ENCODE peak calls at places on chromosomes 16 and 17, in eight cellular contexts. B is stomach, I is esophagus muscularis mucosa, X is transverse colon, M is tibial nerve, V is ovary, P is sigmoid colon, Y is A549. S is an unnamed sample.

GRCh38 chr16:69522732-69523404 is 42.9 kb upstream of the NFAT5 start:
- DNase-seq in B (no peak), I (no peak), X (no peak), M (no peak), V (no peak), P (no peak), Y (peak), S (no peak)

GRCh38 chr17:14776791-14777190 is 475.9 kb downstream of the HS3ST3B1 start:
- DNase-seq in B (no peak), I (peak), X (no peak), M (no peak), V (no peak), P (no peak), Y (no peak), S (no peak)

GRCh38 chr17:18257268-18257681 is 1.3 kb downstream of the FLII start:
- DNase-seq in B (peak), I (no peak), X (peak), M (no peak), V (no peak), P (no peak), Y (no peak), S (no peak)

GRCh38 chr17:35540589-35541404 is 3.3 kb upstream of the SLFN12L start:
- DNase-seq in B (peak), I (peak), X (peak), M (peak), V (no peak), P (peak), Y (no peak), S (no peak)

GRCh38 chr17:72123964-72124791 is 3.4 kb downstream of the SOX9 start:
- DNase-seq in B (no peak), I (no peak), X (peak), M (no peak), V (no peak), P (no peak), Y (no peak), S (no peak)

GRCh38 chr16:1311738-1312458 is 2.5 kb downstream of the UBE2I start:
- DNase-seq in B (no peak), I (no peak), X (no peak), M (no peak), V (peak), P (no peak), Y (no peak), S (no peak)

GRCh38 chr17:48520631-48521045 is 10.2 kb downstream of the HOXB1 start:
- DNase-seq in B (no peak), I (no peak), X (no peak), M (no peak), V (no peak), P (no peak), Y (peak), S (no peak)

GRCh38 chr17:21382560-21383495 is 6.7 kb downstream of the KCNJ12 start:
- DNase-seq in B (no peak), I (no peak), X (no peak), M (no peak), V (no peak), P (no peak), Y (no peak), S (no peak)

GRCh38 chr17:58811301-58811700 is 55.6 kb downstream of the PPM1E start:
- DNase-seq in B (no peak), I (no peak), X (no peak), M (no peak), V (no peak), P (no peak), Y (no peak), S (no peak)

GRCh38 chr17:6531575-6531974 is 24.8 kb downstream of the PITPNM3 start:
- DNase-seq in B (no peak), I (no peak), X (no peak), M (no peak), V (no peak), P (peak), Y (no peak), S (no peak)

GRCh38 chr17:65103431-65103830 is 33.7 kb upstream of the RGS9 start:
- DNase-seq in B (no peak), I (no peak), X (no peak), M (no peak), V (no peak), P (peak), Y (no peak), S (no peak)

GRCh38 chr16:2782583-2783351 is 4.6 kb downstream of the PRSS33 start:
- DNase-seq in B (no peak), I (no peak), X (peak), M (no peak), V (no peak), P (peak), Y (no peak), S (no peak)

GRCh38 chr17:51611585-51611984 is 351.2 kb downstream of the UTP18 start:
- DNase-seq in B (no peak), I (no peak), X (no peak), M (no peak), V (no peak), P (no peak), Y (no peak), S (no peak)

GRCh38 chr16:54651851-54652770 is 278.6 kb upstream of the IRX5 start:
- DNase-seq in B (no peak), I (no peak), X (no peak), M (no peak), V (no peak), P (no peak), Y (no peak), S (no peak)

GRCh38 chr16:2428787-2429036 is 535 bp upstream of the CCNF start:
- DNase-seq in B (no peak), I (no peak), X (no peak), M (no peak), V (no peak), P (no peak), Y (no peak), S (no peak)

GRCh38 chr17:65785109-65785508 is 223.7 kb upstream of the AXIN2 start:
- DNase-seq in B (no peak), I (no peak), X (no peak), M (no peak), V (no peak), P (no peak), Y (peak), S (no peak)

GRCh38 chr16:66370786-66371684 is 4.5 kb downstream of the CDH5 start:
- DNase-seq in B (no peak), I (no peak), X (no peak), M (no peak), V (peak), P (no peak), Y (no peak), S (peak)

GRCh38 chr16:26569793-26570192 is 496.9 kb upstream of the C16orf82 start:
- DNase-seq in B (no peak), I (no peak), X (no peak), M (no peak), V (no peak), P (no peak), Y (peak), S (no peak)

GRCh38 chr17:82881900-82882714 is 42.3 kb upstream of the ZNF750 start:
- DNase-seq in B (peak), I (no peak), X (peak), M (peak), V (no peak), P (peak), Y (no peak), S (peak)

GRCh38 chr17:75518201-75518600 is 1.9 kb downstream of the TSEN54 start:
- DNase-seq in B (no peak), I (no peak), X (peak), M (no peak), V (no peak), P (no peak), Y (no peak), S (no peak)

GRCh38 chr17:19003966-19004600 is 481 bp downstream of the FAM83G start:
- DNase-seq in B (peak), I (no peak), X (peak), M (no peak), V (peak), P (no peak), Y (peak), S (peak)

GRCh38 chr16:3173892-3174617 is 13.9 kb upstream of the OR1F1 start:
- DNase-seq in B (no peak), I (no peak), X (no peak), M (no peak), V (no peak), P (peak), Y (peak), S (no peak)

GRCh38 chr16:89561195-89562026 is 929 bp downstream of the RPL13 start:
- DNase-seq in B (no peak), I (no peak), X (no peak), M (no peak), V (no peak), P (no peak), Y (no peak), S (no peak)

GRCh38 chr17:42287305-42288077 is 807 bp upstream of the STAT5A start:
- DNase-seq in B (peak), I (peak), X (peak), M (no peak), V (peak), P (peak), Y (no peak), S (peak)

DNA sequence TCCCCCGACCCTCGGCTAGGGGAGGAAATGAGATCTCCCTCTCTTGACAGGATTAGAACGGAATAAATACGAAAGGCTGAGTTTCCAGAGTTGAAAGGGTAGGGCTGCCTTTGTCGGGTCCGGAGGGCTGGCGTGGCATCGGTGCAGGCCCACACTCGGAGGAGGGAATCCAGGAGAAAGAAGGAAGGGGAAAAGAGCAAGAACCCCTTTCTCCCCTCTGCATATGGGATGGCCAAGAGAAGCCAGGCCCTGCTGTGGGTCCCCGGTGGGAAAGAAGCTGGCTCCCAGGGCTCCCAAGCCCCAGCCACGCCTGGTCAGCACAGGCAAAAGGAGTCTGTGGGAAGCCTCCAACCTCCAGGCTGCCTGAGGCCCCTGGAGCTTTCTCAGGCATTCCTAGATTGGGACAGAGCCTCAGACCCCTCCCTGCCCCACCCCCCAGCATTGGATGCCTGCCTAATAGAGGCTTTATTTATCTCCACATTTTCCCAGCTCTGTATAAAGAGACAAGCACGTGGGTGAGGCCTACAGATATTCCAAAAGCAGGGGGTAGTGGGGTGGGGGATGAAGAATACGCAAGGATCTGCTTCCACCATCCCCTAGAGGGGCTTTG is 56.3 kb downstream of the MPRIP start:
- DNase-seq in B (no peak), I (no peak), X (no peak), M (no peak), V (peak), P (peak), Y (no peak), S (no peak)
- TF ChIP-seq POLR2A in B (no peak), I (no peak), X (no peak), M (no peak), V (no peak), P (no peak), Y (no peak), S (no peak)

DNA sequence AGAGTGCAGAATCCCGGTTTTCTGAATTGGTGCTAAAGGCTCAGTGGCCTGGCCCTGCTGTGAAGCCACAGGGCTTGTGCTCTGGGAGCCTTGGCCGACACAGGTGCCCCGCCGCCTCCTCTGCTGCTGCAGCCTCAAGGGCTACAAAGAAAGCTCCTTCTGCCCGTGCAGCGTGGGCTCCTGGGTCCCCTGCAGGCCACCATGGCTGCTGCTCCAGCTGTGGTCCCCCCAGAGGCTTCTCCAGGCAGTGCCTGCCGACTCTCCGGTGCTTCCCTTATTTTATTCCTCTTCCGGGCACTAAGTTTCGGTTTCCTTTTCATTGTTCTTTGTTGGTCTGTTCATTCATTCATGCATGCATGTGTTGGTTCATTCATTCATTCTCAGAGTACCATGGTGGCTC is 53.1 kb downstream of the CMIP start:
- DNase-seq in B (no peak), I (no peak), X (no peak), M (no peak), V (no peak), P (no peak), Y (no peak), S (peak)
- TF ChIP-seq EP300 in B (no peak), I (no peak), X (no peak), M (no peak), V (no peak), P (no peak), Y (no peak), S (no peak)

GRCh38 chr17:44219126-44219635 is 294 bp downstream of the UBTF start:
- DNase-seq in B (peak), I (no peak), X (peak), M (peak), V (peak), P (peak), Y (peak), S (no peak)
- TF ChIP-seq POLR2A in B (no peak), I (no peak), X (peak), M (peak), V (no peak), P (no peak), Y (no peak), S (no peak)

GRCh38 chr16:11171757-11172299 is 84.2 kb downstream of the SOCS1 start:
- DNase-seq in B (no peak), I (no peak), X (no peak), M (no peak), V (no peak), P (no peak), Y (no peak), S (no peak)

GRCh38 chr16:11175106-11175795 is 80.8 kb downstream of the SOCS1 start:
- DNase-seq in B (no peak), I (no peak), X (no peak), M (no peak), V (no peak), P (no peak), Y (no peak), S (no peak)

GRCh38 chr16:11175850-11176341 is 80.1 kb downstream of the SOCS1 start:
- DNase-seq in B (no peak), I (no peak), X (no peak), M (no peak), V (no peak), P (no peak), Y (no peak), S (no peak)

GRCh38 chr16:11173426-11173825 is 82.6 kb downstream of the SOCS1 start:
- DNase-seq in B (no peak), I (no peak), X (no peak), M (no peak), V (no peak), P (no peak), Y (no peak), S (no peak)

GRCh38 chr16:11174141-11174540 is 81.9 kb downstream of the SOCS1 start:
- DNase-seq in B (no peak), I (no peak), X (no peak), M (no peak), V (no peak), P (no peak), Y (no peak), S (no peak)
- TF ChIP-seq EP300 in B (no peak), I (no peak), X (no peak), M (no peak), V (no peak), P (no peak), Y (no peak), S (no peak)

GRCh38 chr17:1762233-1762905 is 509 bp downstream of the SERPINF1 start:
- DNase-seq in B (no peak), I (no peak), X (no peak), M (peak), V (peak), P (peak), Y (no peak), S (peak)

GRCh38 chr17:1765576-1765975 is 3.7 kb downstream of the SERPINF1 start:
- DNase-seq in B (no peak), I (no peak), X (no peak), M (no peak), V (no peak), P (no peak), Y (no peak), S (no peak)

GRCh38 chr17:1762906-1763829 is 1.3 kb downstream of the SERPINF1 start:
- DNase-seq in B (no peak), I (no peak), X (no peak), M (peak), V (peak), P (peak), Y (peak), S (no peak)

GRCh38 chr17:1766382-1767135 is 4.7 kb downstream of the SERPINF1 start:
- DNase-seq in B (no peak), I (no peak), X (no peak), M (no peak), V (no peak), P (no peak), Y (no peak), S (no peak)

DNA sequence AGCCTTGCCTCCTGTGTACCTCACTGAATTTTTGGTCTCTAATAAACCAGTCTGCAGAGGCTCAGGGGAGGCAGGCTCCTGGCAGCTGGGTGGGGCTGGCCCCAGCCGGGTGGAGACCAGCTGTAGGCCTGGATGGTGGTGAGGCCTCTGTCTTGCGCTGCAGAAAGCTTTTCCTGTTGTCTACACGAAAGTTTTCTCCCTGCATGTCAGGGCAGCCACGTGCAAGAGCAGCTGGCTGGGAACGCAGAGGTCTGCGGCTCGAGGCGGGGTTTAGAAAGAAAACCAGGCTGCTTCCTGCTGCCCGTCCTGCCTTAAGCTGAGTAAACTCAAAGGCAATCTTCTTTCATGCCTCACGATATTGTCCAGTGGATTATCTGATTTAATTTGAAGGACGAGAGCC is 2.4 kb downstream of the SERPINF1 start:
- DNase-seq in B (peak), I (peak), X (peak), M (peak), V (peak), P (peak), Y (no peak), S (no peak)
- TF ChIP-seq POLR2A in B (no peak), I (peak), X (peak), M (no peak), V (no peak), P (no peak), Y (no peak), S (no peak)

DNA sequence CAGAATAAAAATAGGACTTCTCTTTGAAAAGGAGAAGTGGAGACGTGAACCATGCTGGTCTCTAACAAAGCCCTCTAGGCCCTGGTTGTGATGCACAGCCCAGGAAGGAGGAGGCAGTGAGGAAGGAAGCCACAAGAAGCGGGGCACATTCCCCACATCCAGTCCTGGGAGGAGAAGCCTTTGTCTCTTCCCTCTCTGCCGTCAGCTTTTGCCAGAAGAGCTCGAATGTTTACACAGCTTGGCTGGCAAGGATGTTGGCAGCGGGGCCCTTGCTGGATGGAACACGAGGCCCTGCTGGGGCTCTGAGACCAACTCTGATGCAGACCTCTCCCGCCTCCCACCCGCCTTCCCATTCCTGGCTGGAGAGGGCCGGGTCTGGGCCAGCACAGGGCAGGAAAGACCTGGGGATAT is 91.3 kb downstream of the MAF start:
- DNase-seq in B (peak), I (no peak), X (peak), M (no peak), V (no peak), P (peak), Y (no peak), S (no peak)
- TF ChIP-seq EP300 in B (no peak), I (no peak), X (no peak), M (peak), V (no peak), P (no peak), Y (no peak), S (no peak)

DNA sequence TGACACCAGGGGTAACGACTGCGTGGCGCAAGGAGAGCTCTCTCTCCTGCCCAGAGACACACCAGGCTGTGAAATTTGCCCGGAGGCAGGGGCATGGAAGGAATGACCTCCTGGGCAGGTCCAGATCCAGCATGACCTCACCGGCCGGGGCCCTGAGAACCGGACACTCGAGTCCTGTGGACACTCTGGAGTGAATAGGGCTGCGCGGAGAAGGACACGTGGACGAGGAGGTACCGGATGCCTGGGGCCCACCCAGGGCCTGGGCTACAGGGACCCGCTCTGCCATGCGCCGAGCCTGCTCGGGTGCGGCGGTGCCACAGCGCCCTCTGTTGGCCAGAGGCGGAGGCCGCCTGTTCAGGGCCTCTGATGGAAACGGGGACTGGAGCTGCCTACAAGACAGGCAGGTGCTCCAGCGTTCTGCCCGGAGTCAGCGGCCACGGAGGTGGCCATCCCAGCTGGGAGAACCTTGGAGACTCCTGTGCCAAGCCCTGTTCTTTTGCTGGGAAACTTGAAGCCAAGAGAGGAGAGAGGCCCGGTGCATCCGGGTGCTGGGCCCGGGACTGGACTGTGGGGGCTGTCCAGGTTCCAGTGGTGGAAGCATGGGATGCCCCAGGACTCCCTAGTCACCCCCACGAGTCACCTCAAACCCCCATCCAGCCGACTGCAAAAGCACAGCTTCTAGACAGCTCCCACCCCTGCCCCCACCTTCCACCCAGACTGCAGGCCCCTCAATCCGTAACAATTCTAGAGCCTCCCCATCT is 19.3 kb upstream of the NXPH3 start:
- DNase-seq in B (peak), I (no peak), X (peak), M (peak), V (peak), P (peak), Y (peak), S (peak)
- TF ChIP-seq POLR2A in B (no peak), I (no peak), X (no peak), M (no peak), V (no peak), P (no peak), Y (no peak), S (no peak)

GRCh38 chr17:1541367-1541904 is 21.2 kb downstream of the PITPNA start:
- DNase-seq in B (no peak), I (no peak), X (no peak), M (no peak), V (no peak), P (no peak), Y (no peak), S (no peak)
- TF ChIP-seq EP300 in B (no peak), I (no peak), X (no peak), M (no peak), V (no peak), P (no peak), Y (no peak), S (no peak)

GRCh38 chr16:12406840-12407690 is 396.6 kb downstream of the CPPED1 start:
- DNase-seq in B (no peak), I (no peak), X (no peak), M (no peak), V (no peak), P (no peak), Y (peak), S (no peak)
- TF ChIP-seq POLR2A in B (no peak), I (no peak), X (no peak), M (no peak), V (no peak), P (no peak), Y (no peak), S (no peak)

S was measured in upper lobe of left lung.